ENCODE peak calls at places on chromosome 15, in four cellular contexts. One of them, this sample, is unnamed.

GRCh38 chr15:76333720-76334437 is 2.7 kb upstream of the ISL2 start:
- DNase-seq in lower lobe of right lung: no peak
- DNase-seq in uterus: no peak
- DNase-seq in CD8-positive, alpha-beta T cell: no peak
- DNase-seq in this sample: no peak

GRCh38 chr15:25691544-25692430 is 171.3 kb downstream of the ATP10A start:
- DNase-seq in lower lobe of right lung: no peak
- DNase-seq in uterus: peak; percentile 18
- DNase-seq in CD8-positive, alpha-beta T cell: no peak
- DNase-seq in this sample: no peak

GRCh38 chr15:42345502-42345901 is 13.8 kb upstream of the CAPN3 start:
- DNase-seq in lower lobe of right lung: no peak
- DNase-seq in uterus: no peak
- DNase-seq in CD8-positive, alpha-beta T cell: no peak
- DNase-seq in this sample: no peak

GRCh38 chr15:85097706-85098105 is 116.0 kb downstream of the PDE8A start:
- DNase-seq in lower lobe of right lung: no peak
- DNase-seq in uterus: no peak
- DNase-seq in CD8-positive, alpha-beta T cell: no peak
- DNase-seq in this sample: no peak

GRCh38 chr15:31367730-31368344 is 41.2 kb downstream of the KLF13 start:
- DNase-seq in lower lobe of right lung: peak; percentile 50
- DNase-seq in uterus: no peak
- DNase-seq in CD8-positive, alpha-beta T cell: no peak
- DNase-seq in this sample: no peak

GRCh38 chr15:56185980-56186379 is 57.7 kb downstream of the RFX7 start:
- DNase-seq in lower lobe of right lung: no peak
- DNase-seq in uterus: no peak
- DNase-seq in CD8-positive, alpha-beta T cell: no peak
- DNase-seq in this sample: no peak

GRCh38 chr15:60660290-60661051 is 181.5 kb upstream of the ICE2 start:
- DNase-seq in lower lobe of right lung: no peak
- DNase-seq in uterus: peak; percentile 40
- DNase-seq in CD8-positive, alpha-beta T cell: no peak
- DNase-seq in this sample: peak; percentile 22

GRCh38 chr15:69623521-69624513 is 171.2 kb downstream of the RPLP1 start:
- DNase-seq in lower lobe of right lung: no peak
- DNase-seq in uterus: no peak
- DNase-seq in CD8-positive, alpha-beta T cell: no peak
- DNase-seq in this sample: no peak

GRCh38 chr15:66233487-66234415 is 19.8 kb downstream of the MEGF11 start:
- DNase-seq in lower lobe of right lung: no peak
- DNase-seq in uterus: no peak
- DNase-seq in CD8-positive, alpha-beta T cell: no peak
- DNase-seq in this sample: no peak

GRCh38 chr15:69031013-69032001 is 16.8 kb downstream of the NOX5 start:
- DNase-seq in lower lobe of right lung: peak; percentile 78
- DNase-seq in uterus: no peak
- DNase-seq in CD8-positive, alpha-beta T cell: no peak
- DNase-seq in this sample: peak; percentile 48

GRCh38 chr15:87365221-87365620 is 891.3 kb downstream of the NTRK3 start:
- DNase-seq in lower lobe of right lung: no peak
- DNase-seq in uterus: no peak
- DNase-seq in CD8-positive, alpha-beta T cell: no peak
- DNase-seq in this sample: no peak

GRCh38 chr15:60520825-60521368 is 42.0 kb upstream of the ICE2 start:
- DNase-seq in lower lobe of right lung: peak; percentile 66
- DNase-seq in uterus: peak; percentile 55
- DNase-seq in CD8-positive, alpha-beta T cell: peak; percentile 77
- DNase-seq in this sample: peak; percentile 60

GRCh38 chr15:45804028-45804427 is 169.2 kb downstream of the SQOR start:
- DNase-seq in lower lobe of right lung: no peak
- DNase-seq in uterus: no peak
- DNase-seq in CD8-positive, alpha-beta T cell: no peak
- DNase-seq in this sample: no peak

GRCh38 chr15:84983711-84984110 is 2.1 kb downstream of the PDE8A start:
- DNase-seq in lower lobe of right lung: no peak
- DNase-seq in uterus: no peak
- DNase-seq in CD8-positive, alpha-beta T cell: no peak
- DNase-seq in this sample: no peak

GRCh38 chr15:79218588-79219200 is 63.8 kb upstream of the ANKRD34C start:
- DNase-seq in lower lobe of right lung: no peak
- DNase-seq in uterus: no peak
- DNase-seq in CD8-positive, alpha-beta T cell: no peak
- DNase-seq in this sample: no peak

GRCh38 chr15:92907880-92908279 is 7.8 kb downstream of the CHD2 start:
- DNase-seq in lower lobe of right lung: no peak
- DNase-seq in uterus: peak; percentile 46
- DNase-seq in CD8-positive, alpha-beta T cell: peak; percentile 48
- DNase-seq in this sample: no peak

GRCh38 chr15:77112819-77113569 is 42.1 kb upstream of the TSPAN3 start:
- DNase-seq in lower lobe of right lung: no peak
- DNase-seq in uterus: no peak
- DNase-seq in CD8-positive, alpha-beta T cell: no peak
- DNase-seq in this sample: no peak

GRCh38 chr15:72796515-72797337 is 13.2 kb upstream of the ADPGK start:
- DNase-seq in lower lobe of right lung: peak; percentile 78
- DNase-seq in uterus: peak; percentile 56
- DNase-seq in CD8-positive, alpha-beta T cell: peak; percentile 38
- DNase-seq in this sample: peak; percentile 76

GRCh38 chr15:71328453-71328852 is 213.2 kb downstream of the THSD4 start:
- DNase-seq in lower lobe of right lung: no peak
- DNase-seq in uterus: no peak
- DNase-seq in CD8-positive, alpha-beta T cell: no peak
- DNase-seq in this sample: no peak

GRCh38 chr15:48336940-48337339 is 5.7 kb downstream of the DUT start:
- DNase-seq in lower lobe of right lung: no peak
- DNase-seq in uterus: no peak
- DNase-seq in CD8-positive, alpha-beta T cell: peak; percentile 21
- DNase-seq in this sample: no peak

GRCh38 chr15:92883643-92884458 is 16.3 kb upstream of the CHD2 start:
- DNase-seq in lower lobe of right lung: no peak
- DNase-seq in uterus: no peak
- DNase-seq in CD8-positive, alpha-beta T cell: peak; percentile 68
- DNase-seq in this sample: no peak

GRCh38 chr15:79939399-79939798 is 31.6 kb downstream of the BCL2A1 start:
- DNase-seq in lower lobe of right lung: no peak
- DNase-seq in uterus: no peak
- DNase-seq in CD8-positive, alpha-beta T cell: no peak
- DNase-seq in this sample: no peak

GRCh38 chr15:85870216-85871014 is 75.7 kb upstream of the KLHL25 start:
- DNase-seq in lower lobe of right lung: no peak
- DNase-seq in uterus: no peak
- DNase-seq in CD8-positive, alpha-beta T cell: no peak
- DNase-seq in this sample: no peak

GRCh38 chr15:62993066-62993465 is 49.5 kb upstream of the TPM1 start:
- DNase-seq in lower lobe of right lung: no peak
- DNase-seq in uterus: no peak
- DNase-seq in CD8-positive, alpha-beta T cell: no peak
- DNase-seq in this sample: no peak

GRCh38 chr15:22874256-22874655 is 35.8 kb downstream of the NIPA2 start:
- DNase-seq in lower lobe of right lung: no peak
- DNase-seq in uterus: no peak
- DNase-seq in CD8-positive, alpha-beta T cell: no peak
- DNase-seq in this sample: no peak

GRCh38 chr15:31309893-31310606 is 16.6 kb upstream of the KLF13 start:
- DNase-seq in lower lobe of right lung: no peak
- DNase-seq in uterus: no peak
- DNase-seq in CD8-positive, alpha-beta T cell: no peak
- DNase-seq in this sample: no peak

GRCh38 chr15:25557916-25558315 is 119.1 kb upstream of the UBE3A start:
- DNase-seq in lower lobe of right lung: no peak
- DNase-seq in uterus: no peak
- DNase-seq in CD8-positive, alpha-beta T cell: no peak
- DNase-seq in this sample: no peak

GRCh38 chr15:23855947-23856346 is 168.8 kb upstream of the NDN start:
- DNase-seq in lower lobe of right lung: no peak
- DNase-seq in uterus: no peak
- DNase-seq in CD8-positive, alpha-beta T cell: no peak
- DNase-seq in this sample: no peak

GRCh38 chr15:48806151-48806550 is 4.7 kb downstream of the CEP152 start:
- DNase-seq in lower lobe of right lung: no peak
- DNase-seq in uterus: no peak
- DNase-seq in CD8-positive, alpha-beta T cell: no peak
- DNase-seq in this sample: no peak

GRCh38 chr15:49083471-49084284 is 37.4 kb upstream of the SECISBP2L start:
- DNase-seq in lower lobe of right lung: no peak
- DNase-seq in uterus: no peak
- DNase-seq in CD8-positive, alpha-beta T cell: no peak
- DNase-seq in this sample: no peak

DNA sequence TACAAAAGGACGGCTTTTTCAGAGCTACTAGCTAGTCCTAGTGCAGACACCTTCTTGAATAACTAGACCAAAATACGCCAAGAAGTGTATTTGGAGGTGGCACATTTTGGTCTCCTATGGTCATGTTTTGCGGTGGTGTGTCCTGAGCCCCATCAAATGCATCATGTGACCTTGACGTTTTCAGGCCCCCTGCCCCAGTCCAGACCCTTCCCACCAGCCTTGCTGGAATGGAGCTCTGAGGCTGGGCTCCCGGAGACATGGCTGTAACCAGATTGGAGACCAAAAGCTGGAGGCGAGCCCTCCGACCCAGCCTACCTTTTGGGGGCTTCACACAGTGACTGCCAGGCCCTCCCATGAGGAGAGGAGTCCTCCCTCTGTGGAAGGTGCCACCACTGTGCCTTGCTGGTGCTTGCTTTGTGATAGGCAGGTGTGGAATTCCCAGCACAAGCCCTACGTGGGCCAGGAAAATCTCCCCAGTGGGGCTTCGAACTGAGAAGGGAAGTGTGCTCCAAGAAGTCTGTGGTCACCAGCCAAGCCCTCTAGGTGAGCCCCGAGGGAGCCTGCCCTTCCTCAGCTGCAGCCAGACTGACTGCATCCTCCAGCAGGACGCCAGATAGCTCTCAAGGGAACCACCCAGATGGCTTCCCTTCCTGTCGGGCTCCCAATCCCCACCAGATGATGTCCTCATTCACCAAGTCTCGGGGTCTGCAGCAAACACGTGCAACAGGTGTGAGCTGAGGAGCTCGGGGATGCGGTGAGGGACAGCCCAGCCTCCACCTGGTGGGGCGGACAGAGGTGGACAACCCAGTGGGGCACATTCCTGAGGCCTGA is 126.2 kb downstream of the ASB7 start:
- DNase-seq in lower lobe of right lung: no peak
- DNase-seq in uterus: peak; percentile 13
- DNase-seq in CD8-positive, alpha-beta T cell: no peak
- DNase-seq in this sample: peak; percentile 5
- TF ChIP-seq CTCF in lower lobe of right lung: no peak
- TF ChIP-seq CTCF in uterus: no peak
- TF ChIP-seq CTCF in CD8-positive, alpha-beta T cell: no peak
- TF ChIP-seq CTCF in this sample: no peak

DNA sequence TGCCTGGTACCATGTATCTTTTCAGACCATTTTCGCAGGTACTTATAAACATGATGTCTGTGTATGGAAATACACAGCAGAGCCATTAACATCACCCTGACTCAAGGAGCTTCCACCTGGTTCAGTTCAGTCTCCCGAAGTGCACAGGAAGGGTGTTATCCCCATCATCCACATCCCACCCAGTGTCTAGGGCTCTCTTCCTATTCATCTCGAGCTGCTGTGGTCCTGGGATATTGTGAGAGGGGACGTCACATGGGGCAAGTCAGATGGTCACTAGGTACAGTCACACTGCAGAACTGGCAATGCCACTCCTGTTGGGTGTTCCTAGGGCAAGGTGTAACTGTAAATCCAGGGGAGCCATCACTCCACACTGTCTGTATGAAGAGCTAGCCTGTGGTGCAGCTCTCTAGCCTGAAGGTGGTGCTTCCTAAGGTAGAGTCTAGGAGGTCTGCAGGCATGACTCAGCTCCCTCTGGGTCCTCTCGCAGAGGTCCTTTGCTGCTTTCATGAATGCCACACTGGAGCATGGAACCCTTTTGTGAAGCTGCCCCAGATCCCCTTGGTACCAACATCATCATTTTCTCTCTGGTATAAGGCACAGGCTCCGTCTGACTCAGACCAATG is 13.9 kb downstream of the ISLR2 start:
- DNase-seq in lower lobe of right lung: no peak
- DNase-seq in uterus: no peak
- DNase-seq in CD8-positive, alpha-beta T cell: no peak
- DNase-seq in this sample: no peak
- TF ChIP-seq CTCF in lower lobe of right lung: no peak
- TF ChIP-seq CTCF in uterus: no peak
- TF ChIP-seq CTCF in CD8-positive, alpha-beta T cell: no peak
- TF ChIP-seq CTCF in this sample: peak; percentile 8

GRCh38 chr15:90214553-90215205 is 13.5 kb downstream of the SEMA4B start:
- DNase-seq in lower lobe of right lung: no peak
- DNase-seq in uterus: no peak
- DNase-seq in CD8-positive, alpha-beta T cell: no peak
- DNase-seq in this sample: no peak
- TF ChIP-seq CTCF in lower lobe of right lung: peak; percentile 22
- TF ChIP-seq CTCF in uterus: no peak
- TF ChIP-seq CTCF in CD8-positive, alpha-beta T cell: no peak
- TF ChIP-seq CTCF in this sample: no peak

DNA sequence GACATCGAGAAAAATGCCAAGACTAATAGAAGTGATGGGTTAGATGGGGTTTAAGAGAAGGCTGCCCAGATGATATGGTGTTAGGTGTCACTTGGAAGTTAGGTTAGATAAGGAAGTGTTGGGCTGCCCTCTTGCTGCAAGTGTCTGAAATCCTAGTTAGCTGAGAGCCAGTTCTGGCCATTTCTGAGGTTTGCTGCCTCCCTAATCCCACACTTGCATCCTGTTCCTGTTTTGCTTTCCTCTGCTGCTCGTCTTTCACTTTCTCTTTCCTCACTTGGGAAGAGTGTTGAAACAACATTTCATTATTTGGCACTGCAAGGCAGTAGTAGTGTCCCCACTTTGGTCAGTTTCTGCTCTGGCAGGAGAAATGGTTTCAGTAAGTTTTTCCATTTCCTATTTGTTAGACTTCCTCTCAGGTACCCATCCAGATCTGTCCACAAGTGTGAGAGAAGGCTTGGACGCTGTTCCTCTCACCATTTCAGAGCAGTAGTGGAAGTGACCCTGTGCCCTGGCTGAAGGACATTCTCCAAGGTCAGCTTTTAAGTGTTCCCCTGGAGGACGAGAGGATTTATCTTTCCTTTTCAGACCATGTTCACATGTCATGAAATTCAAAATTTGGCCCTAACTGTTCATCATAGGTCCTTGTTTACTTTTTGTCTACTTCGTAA is 93.3 kb downstream of the ADAMTSL3 start:
- DNase-seq in lower lobe of right lung: no peak
- DNase-seq in uterus: peak; percentile 54
- DNase-seq in CD8-positive, alpha-beta T cell: no peak
- DNase-seq in this sample: no peak
- TF ChIP-seq CTCF in lower lobe of right lung: peak; percentile 18
- TF ChIP-seq CTCF in uterus: peak; percentile 51
- TF ChIP-seq CTCF in CD8-positive, alpha-beta T cell: no peak
- TF ChIP-seq CTCF in this sample: no peak

This sample was measured in GM10248.